ENCODE peak calls at places on chromosomes 6 and 20, in nine cellular contexts. T is posterior cingulate gyrus, M is GM06990, J is SK-MEL-5, G is cardiac fibroblast, P is retina, X is testis, Q is GM23248, W is GM19239. A is an unnamed sample.
A peak's percentile ranks its signal among the peaks of the same experiment; 100 is the strongest.

GRCh38 chr6:73248192-73248898 is 14.7 kb downstream of the KHDC1 start:
- DNase-seq in X (no peak), Q (no peak), T (no peak), P (no peak), J (no peak), W (no peak), M (no peak), G (no peak), A (no peak)

GRCh38 chr6:82711992-82712788 is 348.6 kb downstream of the TPBG start:
- DNase-seq in P (no peak), X (no peak), Q (peak; percentile 86), G (peak; percentile 16), T (no peak), J (no peak), W (no peak), M (no peak), A (no peak)

GRCh38 chr6:95576621-95577316 is 566 bp upstream of the MANEA start:
- DNase-seq in W (no peak), X (no peak), J (peak; percentile 21), M (no peak), G (peak; percentile 53), P (no peak), Q (peak; percentile 46), T (no peak), A (no peak)

GRCh38 chr6:37492236-37493046 is 7.3 kb downstream of the CCDC167 start:
- DNase-seq in J (no peak), Q (no peak), G (no peak), T (no peak), M (no peak), P (no peak), W (no peak), X (no peak), A (no peak)

GRCh38 chr6:80249897-80250296 is 143.4 kb downstream of the BCKDHB start:
- DNase-seq in Q (no peak), M (no peak), G (peak; percentile 18), W (no peak), T (no peak), P (no peak), X (no peak), J (no peak), A (no peak)

GRCh38 chr6:10373642-10374359 is 41.1 kb downstream of the TFAP2A start:
- DNase-seq in W (no peak), G (no peak), J (peak; percentile 51), X (no peak), P (no peak), M (no peak), Q (peak; percentile 40), T (no peak), A (no peak)

GRCh38 chr6:162706236-162706635 is 21.3 kb downstream of the PRKN start:
- DNase-seq in W (no peak), T (peak; percentile 52), X (peak; percentile 89), P (no peak), Q (peak; percentile 12), J (no peak), M (no peak), G (peak; percentile 5), A (no peak)

GRCh38 chr20:50883856-50884255 is 47.4 kb downstream of the ADNP start:
- DNase-seq in T (no peak), Q (no peak), W (no peak), G (no peak), M (no peak), X (no peak), P (no peak), J (no peak), A (no peak)

GRCh38 chr20:43916073-43916874 is 1.6 kb downstream of the TOX2 start:
- DNase-seq in W (no peak), T (no peak), G (peak; percentile 48), Q (peak; percentile 62), M (peak; percentile 50), P (no peak), X (peak; percentile 59), J (no peak), A (peak; percentile 31)

GRCh38 chr20:19851863-19852262 is 93.8 kb downstream of the RIN2 start:
- DNase-seq in T (no peak), P (no peak), M (no peak), J (no peak), G (no peak), Q (no peak), X (no peak), W (no peak), A (no peak)

GRCh38 chr20:58023781-58024180 is 204.7 kb downstream of the ANKRD60 start:
- DNase-seq in P (no peak), W (no peak), M (no peak), J (no peak), T (no peak), G (no peak), Q (no peak), X (no peak), A (no peak)

GRCh38 chr6:53347921-53348435 is 772 bp downstream of the ELOVL5 start:
- DNase-seq in M (peak; percentile 71), G (peak; percentile 64), P (peak; percentile 93), X (peak; percentile 72), T (peak; percentile 66), J (peak; percentile 53), Q (peak; percentile 84), W (no peak), A (peak; percentile 64)

GRCh38 chr6:15066433-15067337 is 179.2 kb upstream of the JARID2 start:
- DNase-seq in G (peak; percentile 78), Q (peak; percentile 88), M (no peak), X (peak; percentile 36), T (no peak), J (no peak), P (no peak), W (no peak), A (no peak)

GRCh38 chr20:33177866-33178265 is 9.9 kb downstream of the BPIFA2 start:
- DNase-seq in P (no peak), J (no peak), Q (no peak), G (no peak), X (peak; percentile 74), T (no peak), M (no peak), W (no peak), A (no peak)

GRCh38 chr20:9534025-9534424 is 19.6 kb downstream of the LAMP5 start:
- DNase-seq in Q (no peak), M (no peak), X (no peak), W (no peak), J (no peak), T (no peak), P (no peak), G (no peak), A (no peak)

GRCh38 chr6:44594471-44594870 is 207.0 kb downstream of the CDC5L start:
- DNase-seq in X (no peak), P (no peak), W (no peak), T (no peak), Q (no peak), M (no peak), J (no peak), G (no peak), A (peak; percentile 12)

GRCh38 chr6:88361298-88361697 is 195.2 kb upstream of the CNR1 start:
- DNase-seq in J (no peak), Q (no peak), M (no peak), P (no peak), W (no peak), T (no peak), X (no peak), G (no peak), A (no peak)

GRCh38 chr20:62953839-62954703 is 1.6 kb downstream of the SLC17A9 start:
- DNase-seq in T (peak; percentile 43), Q (peak; percentile 92), X (peak; percentile 85), P (peak; percentile 75), J (no peak), G (peak; percentile 77), W (peak; percentile 91), M (peak; percentile 87), A (peak; percentile 53)

GRCh38 chr20:48153523-48153922 is 368.2 kb upstream of the SULF2 start:
- DNase-seq in G (no peak), W (no peak), X (no peak), T (peak; percentile 51), J (no peak), M (no peak), Q (no peak), P (peak; percentile 44), A (no peak)

GRCh38 chr6:103672169-103672568 is 1187.5 kb downstream of the HACE1 start:
- DNase-seq in M (no peak), T (no peak), J (peak; percentile 47), G (peak; percentile 41), X (no peak), P (no peak), Q (no peak), W (no peak), A (no peak)

GRCh38 chr6:134619077-134619476 is 301.2 kb upstream of the SGK1 start:
- DNase-seq in P (no peak), X (no peak), G (no peak), T (no peak), J (no peak), W (no peak), M (no peak), Q (no peak), A (no peak)

GRCh38 chr20:23497458-23498026 is 6.6 kb downstream of the CST8 start:
- DNase-seq in J (no peak), P (no peak), G (no peak), M (no peak), T (no peak), W (no peak), Q (no peak), X (no peak), A (no peak)

GRCh38 chr20:58891076-58891685 is 38.7 kb downstream of the GNAS start:
- DNase-seq in J (peak; percentile 69), T (peak; percentile 67), Q (peak; percentile 82), G (peak; percentile 65), M (peak; percentile 82), P (peak; percentile 35), W (no peak), X (peak; percentile 77), A (peak; percentile 63)

GRCh38 chr20:11231742-11232141 is 557.9 kb upstream of the JAG1 start:
- DNase-seq in Q (no peak), J (peak; percentile 65), W (no peak), X (peak; percentile 28), G (no peak), M (no peak), P (no peak), T (peak; percentile 9), A (no peak)

GRCh38 chr20:16459019-16459700 is 114.1 kb downstream of the KIF16B start:
- DNase-seq in Q (peak; percentile 82), P (no peak), M (no peak), T (no peak), J (no peak), W (no peak), X (peak; percentile 69), G (peak; percentile 80), A (no peak)

GRCh38 chr6:31585531-31585930 is 546 bp upstream of the LST1 start:
- DNase-seq in G (no peak), M (no peak), J (peak; percentile 45), X (no peak), T (no peak), P (no peak), Q (peak; percentile 30), W (no peak), A (peak; percentile 62)

GRCh38 chr6:110178626-110179405 is 654 bp downstream of the WASF1 start:
- DNase-seq in X (peak; percentile 76), T (peak; percentile 45), P (peak; percentile 89), G (peak; percentile 72), W (peak; percentile 9), Q (peak; percentile 82), J (peak; percentile 72), M (peak; percentile 75), A (peak; percentile 28)

GRCh38 chr20:21808139-21808538 is 102.7 kb downstream of the PAX1 start:
- DNase-seq in W (no peak), Q (no peak), T (no peak), J (no peak), X (no peak), P (no peak), G (no peak), M (no peak), A (no peak)

GRCh38 chr20:4076671-4077070 is 61.3 kb upstream of the RNF24 start:
- DNase-seq in T (no peak), W (no peak), M (no peak), X (no peak), P (no peak), Q (peak; percentile 90), J (peak; percentile 96), G (peak; percentile 93), A (no peak)

GRCh38 chr6:150016324-150017185 is 8.8 kb downstream of the RAET1L start:
- DNase-seq in T (peak; percentile 48), Q (peak; percentile 86), G (peak; percentile 76), M (peak; percentile 42), J (peak; percentile 65), P (peak; percentile 83), X (peak; percentile 83), W (no peak), A (no peak)

GRCh38 chr6:108755257-108756240 is 92.7 kb upstream of the ARMC2 start:
- DNase-seq in W (no peak), X (no peak), Q (peak; percentile 79), T (no peak), P (no peak), M (no peak), J (no peak), G (peak; percentile 46), A (no peak)